ENCODE peak calls at places on chromosomes 1 and 21, in five cellular contexts. One of them, this sample, is unnamed.

GRCh38 chr1:8597455-8597854 is 220.0 kb downstream of the RERE start:
- DNase-seq in KBM-7: no peak
- DNase-seq in colonic mucosa: no peak
- DNase-seq in A172: no peak
- DNase-seq in NCI-H2081: no peak
- DNase-seq in this sample: no peak

GRCh38 chr1:209389258-209389657 is 194.3 kb upstream of the CAMK1G start:
- DNase-seq in KBM-7: no peak
- DNase-seq in colonic mucosa: no peak
- DNase-seq in A172: peak
- DNase-seq in NCI-H2081: no peak
- DNase-seq in this sample: no peak

GRCh38 chr1:200305806-200306205 is 104.0 kb downstream of the ZNF281 start:
- DNase-seq in colonic mucosa: no peak
- DNase-seq in KBM-7: no peak
- DNase-seq in A172: no peak
- DNase-seq in NCI-H2081: no peak
- DNase-seq in this sample: no peak

GRCh38 chr1:108880850-108881249 is 4.1 kb downstream of the GPSM2 start:
- DNase-seq in NCI-H2081: no peak
- DNase-seq in KBM-7: no peak
- DNase-seq in A172: peak
- DNase-seq in colonic mucosa: no peak
- DNase-seq in this sample: no peak

GRCh38 chr1:47824721-47825120 is 172.5 kb downstream of the TRABD2B start:
- DNase-seq in colonic mucosa: no peak
- DNase-seq in KBM-7: no peak
- DNase-seq in NCI-H2081: peak
- DNase-seq in A172: no peak
- DNase-seq in this sample: no peak

GRCh38 chr21:26684866-26685265 is 111.8 kb upstream of the CYYR1 start:
- DNase-seq in NCI-H2081: no peak
- DNase-seq in KBM-7: no peak
- DNase-seq in A172: no peak
- DNase-seq in colonic mucosa: no peak
- DNase-seq in this sample: no peak

GRCh38 chr21:37712204-37712934 is 203.9 kb downstream of the KCNJ6 start:
- DNase-seq in KBM-7: peak
- DNase-seq in NCI-H2081: peak
- DNase-seq in A172: peak
- DNase-seq in colonic mucosa: peak
- DNase-seq in this sample: peak

GRCh38 chr1:99855914-99856450 is 5.8 kb downstream of the AGL start:
- DNase-seq in NCI-H2081: no peak
- DNase-seq in colonic mucosa: no peak
- DNase-seq in KBM-7: no peak
- DNase-seq in A172: no peak
- DNase-seq in this sample: no peak

GRCh38 chr1:163807331-163807730 is 485.6 kb downstream of the NUF2 start:
- DNase-seq in NCI-H2081: no peak
- DNase-seq in A172: no peak
- DNase-seq in KBM-7: no peak
- DNase-seq in colonic mucosa: no peak
- DNase-seq in this sample: no peak

GRCh38 chr1:189323090-189323489 is 1154.6 kb downstream of the BRINP3 start:
- DNase-seq in KBM-7: no peak
- DNase-seq in A172: peak
- DNase-seq in NCI-H2081: no peak
- DNase-seq in colonic mucosa: no peak
- DNase-seq in this sample: no peak

GRCh38 chr1:24415910-24416665 is 486 bp downstream of the NIPAL3 start:
- DNase-seq in KBM-7: no peak
- DNase-seq in NCI-H2081: no peak
- DNase-seq in colonic mucosa: peak
- DNase-seq in A172: no peak
- DNase-seq in this sample: no peak

GRCh38 chr1:8333246-8333987 is 15.5 kb downstream of the SLC45A1 start:
- DNase-seq in colonic mucosa: no peak
- DNase-seq in NCI-H2081: no peak
- DNase-seq in A172: no peak
- DNase-seq in KBM-7: no peak
- DNase-seq in this sample: no peak

GRCh38 chr1:223052931-223053330 is 90.1 kb downstream of the TLR5 start:
- DNase-seq in colonic mucosa: no peak
- DNase-seq in NCI-H2081: no peak
- DNase-seq in A172: no peak
- DNase-seq in KBM-7: no peak
- DNase-seq in this sample: no peak

GRCh38 chr1:201312298-201312697 is 29.0 kb downstream of the PKP1 start:
- DNase-seq in A172: no peak
- DNase-seq in KBM-7: no peak
- DNase-seq in colonic mucosa: no peak
- DNase-seq in NCI-H2081: no peak
- DNase-seq in this sample: no peak

GRCh38 chr1:117147856-117148588 is 26.5 kb upstream of the TRIM45 start:
- DNase-seq in colonic mucosa: no peak
- DNase-seq in NCI-H2081: no peak
- DNase-seq in A172: peak
- DNase-seq in KBM-7: no peak
- DNase-seq in this sample: no peak

GRCh38 chr1:180854001-180854400 is 58.7 kb upstream of the KIAA1614 start:
- DNase-seq in colonic mucosa: no peak
- DNase-seq in KBM-7: peak
- DNase-seq in A172: no peak
- DNase-seq in NCI-H2081: no peak
- DNase-seq in this sample: no peak

GRCh38 chr1:10692401-10693021 is 103.9 kb downstream of the CASZ1 start:
- DNase-seq in A172: no peak
- DNase-seq in KBM-7: peak
- DNase-seq in NCI-H2081: no peak
- DNase-seq in colonic mucosa: peak
- DNase-seq in this sample: peak

GRCh38 chr1:66240491-66241484 is 293.2 kb upstream of the SGIP1 start:
- DNase-seq in colonic mucosa: no peak
- DNase-seq in KBM-7: no peak
- DNase-seq in NCI-H2081: no peak
- DNase-seq in A172: no peak
- DNase-seq in this sample: no peak

GRCh38 chr1:94551449-94551848 is 9.9 kb upstream of the F3 start:
- DNase-seq in A172: no peak
- DNase-seq in NCI-H2081: no peak
- DNase-seq in colonic mucosa: no peak
- DNase-seq in KBM-7: no peak
- DNase-seq in this sample: peak

GRCh38 chr1:165444897-165445370 is at the start of gene RXRG:
- DNase-seq in colonic mucosa: no peak
- DNase-seq in KBM-7: no peak
- DNase-seq in A172: no peak
- DNase-seq in NCI-H2081: peak
- DNase-seq in this sample: no peak

GRCh38 chr1:182637769-182638168 is 33.6 kb upstream of the RGS16 start:
- DNase-seq in colonic mucosa: no peak
- DNase-seq in NCI-H2081: no peak
- DNase-seq in KBM-7: no peak
- DNase-seq in A172: no peak
- DNase-seq in this sample: no peak

GRCh38 chr1:231177226-231177625 is 15.4 kb downstream of the TRIM67 start:
- DNase-seq in A172: no peak
- DNase-seq in KBM-7: no peak
- DNase-seq in NCI-H2081: no peak
- DNase-seq in colonic mucosa: no peak
- DNase-seq in this sample: no peak

GRCh38 chr21:38813554-38813953 is 7.8 kb downstream of the ETS2 start:
- DNase-seq in colonic mucosa: no peak
- DNase-seq in NCI-H2081: no peak
- DNase-seq in KBM-7: no peak
- DNase-seq in A172: no peak
- DNase-seq in this sample: no peak

GRCh38 chr1:57872913-57873312 is 449.1 kb upstream of the DAB1 start:
- DNase-seq in NCI-H2081: no peak
- DNase-seq in A172: no peak
- DNase-seq in KBM-7: no peak
- DNase-seq in colonic mucosa: no peak
- DNase-seq in this sample: no peak

This sample was measured in SHP77 treated with DMSO at 0.1 percent for 48 hours.